ENCODE peak calls at places on chromosomes 6 and 20, in four cellular contexts. E is prostate gland; U is SJSA1; I is CD4-positive, CD25-positive, alpha-beta regulatory T cell. V is an unnamed sample.

GRCh38 chr6:137399949-137400443 is 94.2 kb downstream of the OLIG3 start:
- DNase-seq in U (no peak), I (no peak), E (no peak), V (no peak)

GRCh38 chr6:45569210-45569945 is 191.6 kb upstream of the SUPT3H start:
- DNase-seq in I (no peak), E (no peak), U (no peak), V (no peak)

GRCh38 chr20:32479012-32479411 is 106.1 kb downstream of the NOL4L start:
- DNase-seq in I (no peak), E (no peak), U (no peak), V (no peak)

GRCh38 chr6:160431231-160431630 is 83.1 kb downstream of the SLC22A3 start:
- DNase-seq in U (no peak), I (no peak), E (no peak), V (no peak)

GRCh38 chr6:169427856-169428255 is 174.2 kb upstream of the THBS2 start:
- DNase-seq in E (no peak), U (peak; percentile 57), I (no peak), V (no peak)

GRCh38 chr6:143504369-143504768 is 7.2 kb downstream of the FUCA2 start:
- DNase-seq in U (no peak), I (no peak), E (no peak), V (no peak)

GRCh38 chr20:15951711-15952110 is 621.5 kb downstream of the KIF16B start:
- DNase-seq in U (no peak), E (no peak), I (no peak), V (no peak)

GRCh38 chr6:157514659-157515496 is 133.9 kb downstream of the ZDHHC14 start:
- DNase-seq in U (peak; percentile 55), E (no peak), I (no peak), V (no peak)

GRCh38 chr6:161301338-161301737 is 27.5 kb upstream of the AGPAT4 start:
- DNase-seq in U (no peak), I (no peak), E (no peak), V (no peak)

GRCh38 chr6:31103136-31103535 is 9.2 kb downstream of the C6orf15 start:
- DNase-seq in U (no peak), I (no peak), E (no peak), V (no peak)

GRCh38 chr6:98333273-98333672 is 501.1 kb upstream of the POU3F2 start:
- DNase-seq in U (no peak), I (no peak), E (no peak), V (no peak)

DNA sequence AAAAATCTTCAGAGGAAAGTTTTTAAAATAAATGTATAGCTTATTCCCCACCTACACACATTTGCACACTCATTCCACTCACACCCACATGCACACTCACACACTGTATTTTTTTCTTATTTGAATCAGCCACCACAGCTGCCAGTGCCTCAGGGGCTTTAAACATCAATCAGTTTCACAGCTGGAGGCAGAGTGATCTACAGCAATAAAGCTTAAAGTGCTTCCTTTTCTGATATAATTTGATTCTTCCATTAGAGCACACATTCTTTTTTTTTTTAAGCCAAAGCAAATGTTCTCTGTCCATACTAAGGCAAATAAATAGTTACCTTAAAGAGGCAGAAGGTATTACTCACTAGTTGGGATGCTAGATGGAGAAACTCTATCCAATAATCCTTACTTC is 498.8 kb upstream of the POU3F2 start:
- DNase-seq in E (no peak), I (no peak), U (no peak), V (no peak)
- H3K27ac ChIP-seq in E (no peak overlapping the region), I (no peak overlapping the region), U (no peak overlapping the region), V (no peak overlapping the region)

DNA sequence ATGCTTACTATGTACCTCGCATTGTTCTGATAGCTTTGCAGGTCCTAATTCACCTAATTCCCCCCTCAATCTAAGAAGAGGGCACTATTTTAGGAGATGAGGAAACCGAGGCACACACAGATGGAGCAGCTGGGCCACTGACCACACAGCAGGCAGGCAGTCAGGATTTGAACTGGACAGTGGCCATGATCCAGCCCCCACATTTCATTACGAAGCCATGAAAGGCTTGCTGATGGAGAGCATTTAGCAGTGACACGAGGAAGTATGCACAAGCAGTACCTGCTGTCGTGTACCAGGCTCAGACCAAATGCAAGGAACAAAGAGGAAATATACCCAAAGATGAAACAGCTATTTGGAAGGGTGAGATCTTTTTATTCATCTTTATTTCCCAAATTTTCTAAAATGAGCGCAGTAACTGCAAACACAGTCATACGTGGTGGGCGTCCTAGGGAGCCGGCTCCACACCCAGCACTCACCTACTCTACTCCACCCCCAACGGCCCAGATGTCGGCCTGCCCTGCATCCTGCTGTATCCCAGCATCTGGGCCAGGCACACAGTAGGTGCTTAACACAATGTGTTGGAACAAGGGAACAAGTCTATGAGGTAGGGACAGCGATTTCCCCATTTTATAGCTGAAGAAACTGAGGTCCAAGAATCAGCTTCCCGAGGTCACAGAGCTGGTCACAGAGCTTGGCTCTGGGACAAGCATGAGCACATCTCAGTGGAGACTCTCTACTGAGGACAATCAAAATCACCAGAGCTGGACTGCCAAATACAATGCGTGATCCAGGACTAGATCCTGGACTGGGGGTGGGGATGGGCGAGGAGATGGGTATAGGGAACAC is 15.0 kb downstream of the PREX1 start:
- DNase-seq in U (no peak), I (no peak), E (no peak), V (no peak)
- H3K9me3 ChIP-seq in U (peaks cover 8% of the 10 kb centered on the region), I (no peaks in the 10 kb centered on the region), E (no peaks in the 10 kb centered on the region), V (no peaks in the 10 kb centered on the region)

DNA sequence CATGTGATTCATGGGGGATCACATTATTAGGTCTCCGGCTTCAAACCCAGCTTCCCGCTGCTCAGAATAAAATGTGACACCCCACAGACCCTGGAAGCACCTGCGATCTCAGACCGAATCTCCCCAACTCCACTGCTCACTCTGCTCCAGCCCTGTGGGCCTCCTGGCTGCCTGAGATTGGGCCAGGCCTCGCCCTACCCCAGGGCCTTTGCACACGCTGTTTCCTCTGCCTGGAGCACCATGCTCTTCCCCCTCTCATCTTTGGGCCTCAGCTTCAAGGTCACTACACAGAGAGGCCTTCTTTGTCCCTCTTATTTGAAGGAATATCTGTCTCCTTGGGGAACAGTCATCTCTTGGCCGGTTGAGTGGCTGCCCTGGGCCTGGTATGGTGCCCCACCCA is 48.8 kb downstream of the RBM38 start:
- DNase-seq in I (no peak), E (no peak), U (no peak), V (no peak)
- H3K27ac ChIP-seq in I (no peak overlapping the region), E (peak overlapping the region; percentile 92), U (no peak overlapping the region), V (no peak overlapping the region)

GRCh38 chr20:23270427-23270911 is 80.1 kb upstream of the NXT1 start:
- DNase-seq in U (peak; percentile 90), E (no peak), I (no peak), V (no peak)
- H3K9me3 ChIP-seq in U (peaks cover 5% of the 10 kb centered on the region), E (no peaks in the 10 kb centered on the region), I (peaks cover 3% of the 10 kb centered on the region), V (peaks cover 10% of the 10 kb centered on the region)

GRCh38 chr6:151075527-151075926 is 164.2 kb upstream of the AKAP12 start:
- DNase-seq in U (no peak), E (no peak), I (no peak), V (no peak)
- H3K27ac ChIP-seq in U (no peak overlapping the region), E (no peak overlapping the region), I (no peak overlapping the region), V (no peak overlapping the region)

GRCh38 chr6:167092672-167093339 is 30.1 kb upstream of the CCR6 start:
- DNase-seq in E (no peak), I (no peak), U (no peak), V (no peak)
- H3K9me3 ChIP-seq in E (no peaks in the 10 kb centered on the region), I (peaks cover 4% of the 10 kb centered on the region), U (no peaks in the 10 kb centered on the region), V (no peaks in the 10 kb centered on the region)

GRCh38 chr20:9590189-9590588 is 75.8 kb downstream of the LAMP5 start:
- DNase-seq in U (peak; percentile 8), I (no peak), E (no peak), V (no peak)
- H3K27ac ChIP-seq in U (no peak overlapping the region), I (no peak overlapping the region), E (no peak overlapping the region), V (no peak overlapping the region)

GRCh38 chr20:55139173-55139765 is 663.9 kb downstream of the DOK5 start:
- DNase-seq in I (no peak), U (no peak), E (no peak), V (no peak)

GRCh38 chr20:55132523-55132922 is 657.1 kb downstream of the DOK5 start:
- DNase-seq in E (no peak), I (no peak), U (no peak), V (no peak)

GRCh38 chr20:55140631-55141030 is 665.2 kb downstream of the DOK5 start:
- DNase-seq in I (no peak), E (no peak), U (no peak), V (no peak)

DNA sequence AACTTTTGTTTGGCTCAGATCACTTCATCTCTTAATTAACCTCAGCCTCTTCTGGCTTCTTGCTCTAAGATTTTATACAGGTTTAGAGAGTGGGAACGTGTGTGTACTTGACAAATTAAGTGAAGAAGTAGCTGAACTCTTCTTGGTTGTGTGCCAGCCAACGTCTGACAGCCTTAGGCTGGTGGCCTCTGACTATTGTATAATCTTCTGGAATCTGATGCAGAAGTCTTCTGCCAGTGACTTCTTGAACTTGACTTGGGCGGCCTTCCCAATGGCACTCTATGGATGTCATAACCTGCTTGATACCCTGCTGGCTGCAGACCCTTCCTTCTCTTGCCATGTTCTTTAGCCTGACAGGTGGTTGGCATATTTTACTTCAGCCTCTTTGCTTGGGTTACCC is 660.5 kb downstream of the DOK5 start:
- DNase-seq in E (peak; percentile 71), I (no peak), U (no peak), V (no peak)
- H3K9me3 ChIP-seq in E (no peaks in the 10 kb centered on the region), I (peaks cover 4% of the 10 kb centered on the region), U (peaks cover 5% of the 10 kb centered on the region), V (no peaks in the 10 kb centered on the region)

V was measured in CD4-positive, alpha-beta T cell.